ENCODE peak calls at places on chromosomes 3 and 15, in four cellular contexts. X is testis, R is A549, T is Peyer's patch. W is an unnamed sample.

GRCh38 chr15:33311312-33311971 is 675 bp downstream of the RYR3 start:
- DNase-seq in X (no peak), R (no peak), T (no peak), W (no peak)

GRCh38 chr15:77032647-77033416 is 37.9 kb downstream of the PSTPIP1 start:
- DNase-seq in X (peak), R (no peak), T (peak), W (no peak)

GRCh38 chr3:9399746-9400145 is 2.3 kb downstream of the SETD5 start:
- DNase-seq in X (peak), R (no peak), T (peak), W (peak)

GRCh38 chr15:31268911-31269784 is 57.5 kb upstream of the KLF13 start:
- DNase-seq in X (peak), R (no peak), T (no peak), W (peak)

GRCh38 chr3:14434105-14434504 is 31.7 kb downstream of the SLC6A6 start:
- DNase-seq in X (no peak), R (no peak), T (no peak), W (no peak)

GRCh38 chr15:86620636-86621349 is 541.1 kb downstream of the AGBL1 start:
- DNase-seq in X (no peak), R (no peak), T (no peak), W (no peak)

GRCh38 chr3:54020436-54020835 is 101.9 kb upstream of the CACNA2D3 start:
- DNase-seq in X (no peak), R (no peak), T (no peak), W (no peak)

GRCh38 chr3:111302073-111302472 is 230.5 kb downstream of the NECTIN3 start:
- DNase-seq in X (no peak), R (no peak), T (no peak), W (no peak)

GRCh38 chr15:35547775-35548364 is 1.9 kb upstream of the DPH6 start:
- DNase-seq in X (no peak), R (no peak), T (no peak), W (no peak)

GRCh38 chr15:35548435-35548834 is 2.5 kb upstream of the DPH6 start:
- DNase-seq in X (no peak), R (no peak), T (no peak), W (no peak)

GRCh38 chr15:35545825-35546580 is at the start of gene DPH6:
- DNase-seq in X (peak), R (peak), T (peak), W (peak)

GRCh38 chr15:35546581-35547381 is 816 bp upstream of the DPH6 start:
- DNase-seq in X (peak), R (no peak), T (no peak), W (no peak)

GRCh38 chr15:35545316-35545824 is 595 bp downstream of the DPH6 start:
- DNase-seq in X (peak), R (peak), T (no peak), W (no peak)
- TF ChIP-seq POLR2A in X (no peak), R (no peak), T (no peak), W (no peak)

GRCh38 chr15:46304320-46304719 is 669.5 kb downstream of the SQOR start:
- DNase-seq in X (no peak), R (peak), T (no peak), W (no peak)
- TF ChIP-seq CTCF in X (no peak), R (peak), T (peak), W (no peak)

GRCh38 chr15:49424954-49425353 is 1.9 kb downstream of the FGF7 start:
- DNase-seq in X (no peak), R (no peak), T (no peak), W (no peak)

GRCh38 chr15:49428392-49429095 is 5.5 kb downstream of the FGF7 start:
- DNase-seq in X (no peak), R (no peak), T (no peak), W (no peak)

GRCh38 chr15:49430046-49430445 is 7.0 kb downstream of the FGF7 start:
- DNase-seq in X (no peak), R (no peak), T (no peak), W (no peak)

GRCh38 chr15:49423906-49424520 is 971 bp downstream of the FGF7 start:
- DNase-seq in X (no peak), R (no peak), T (no peak), W (no peak)

GRCh38 chr15:49427369-49427768 is 4.3 kb downstream of the FGF7 start:
- DNase-seq in X (no peak), R (no peak), T (no peak), W (no peak)
- H3K4me3 ChIP-seq in X (no peak), R (no peak), T (no peak), W (no peak)

DNA sequence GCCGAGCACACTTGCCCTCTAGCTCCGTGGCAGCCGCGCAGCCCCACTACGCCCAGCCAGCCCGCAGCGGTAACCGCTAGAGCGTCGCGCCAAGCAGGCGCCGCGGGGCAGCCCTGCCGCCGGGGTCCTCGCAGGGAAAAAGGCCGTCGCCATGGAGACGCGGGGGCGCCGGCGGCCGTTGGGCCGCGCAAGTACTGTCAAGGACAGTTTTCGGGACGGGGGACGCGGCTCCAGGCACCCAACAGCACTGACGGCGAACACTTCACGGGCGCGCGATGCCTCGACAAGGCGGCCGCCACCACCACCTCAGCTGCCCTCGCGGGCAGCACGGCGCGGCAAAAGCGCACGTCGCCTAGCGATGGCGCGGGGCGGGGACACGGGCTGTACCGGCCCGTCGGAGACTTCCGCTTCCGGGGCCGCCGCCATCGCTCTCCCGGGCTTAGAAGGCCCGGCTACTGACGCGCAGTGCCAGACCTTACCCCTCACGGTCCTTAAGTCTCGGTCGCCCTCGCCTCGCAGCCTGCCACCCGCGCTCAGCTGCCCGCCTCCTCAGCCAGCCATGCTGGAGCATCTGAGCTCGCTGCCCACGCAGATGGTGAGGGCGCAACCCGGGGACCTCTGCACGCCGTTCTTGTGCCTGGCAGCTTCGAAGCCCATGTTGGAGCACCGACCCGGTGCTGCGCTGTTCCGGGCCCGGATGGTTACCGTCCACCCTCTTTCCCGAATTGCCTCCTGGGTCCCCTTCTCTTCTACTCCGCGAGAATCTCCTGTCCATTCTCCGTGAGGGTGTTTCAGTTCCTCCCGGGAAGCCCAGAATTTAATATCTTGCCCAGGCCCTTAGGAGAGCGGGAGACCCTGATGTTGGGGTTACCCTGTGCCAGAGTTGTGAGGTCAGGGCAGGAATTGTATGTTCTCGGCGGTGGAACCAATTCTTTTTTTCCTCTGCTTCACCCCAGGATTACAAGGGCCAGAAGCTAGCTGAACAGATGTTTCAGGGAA is at the start of the genes GLT8D1 and SPCS1:
- DNase-seq in X (peak), R (peak), T (peak), W (peak)
- TF ChIP-seq POLR2A in X (peak), R (peak), T (peak), W (no peak)

DNA sequence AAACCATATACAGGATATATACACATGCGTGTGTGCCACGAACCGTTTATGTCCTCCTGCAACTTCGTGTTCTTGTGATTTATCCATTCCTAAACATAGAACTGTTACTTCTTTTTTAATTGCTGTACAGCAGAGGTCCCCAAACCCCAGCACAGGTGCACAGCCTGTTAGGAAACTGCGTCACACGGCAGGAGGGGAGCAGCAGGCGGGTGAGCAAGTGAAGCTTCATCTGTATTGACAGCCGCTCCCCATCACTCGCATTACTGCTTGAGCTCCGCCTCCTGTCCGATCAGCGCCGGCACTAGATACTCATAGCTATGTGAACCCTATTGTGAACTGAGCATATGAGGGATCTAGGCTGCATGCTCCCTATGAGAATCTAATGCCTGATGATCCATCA is 34.9 kb upstream of the NRROS start:
- DNase-seq in X (no peak), R (no peak), T (no peak), W (no peak)
- TF ChIP-seq CTCF in X (no peak), R (no peak), T (no peak), W (no peak)

GRCh38 chr3:171348121-171348520 is 112.1 kb downstream of the TNIK start:
- DNase-seq in X (no peak), R (no peak), T (no peak), W (no peak)
- H3K4me3 ChIP-seq in X (no peak), R (no peak), T (no peak), W (no peak)

DNA sequence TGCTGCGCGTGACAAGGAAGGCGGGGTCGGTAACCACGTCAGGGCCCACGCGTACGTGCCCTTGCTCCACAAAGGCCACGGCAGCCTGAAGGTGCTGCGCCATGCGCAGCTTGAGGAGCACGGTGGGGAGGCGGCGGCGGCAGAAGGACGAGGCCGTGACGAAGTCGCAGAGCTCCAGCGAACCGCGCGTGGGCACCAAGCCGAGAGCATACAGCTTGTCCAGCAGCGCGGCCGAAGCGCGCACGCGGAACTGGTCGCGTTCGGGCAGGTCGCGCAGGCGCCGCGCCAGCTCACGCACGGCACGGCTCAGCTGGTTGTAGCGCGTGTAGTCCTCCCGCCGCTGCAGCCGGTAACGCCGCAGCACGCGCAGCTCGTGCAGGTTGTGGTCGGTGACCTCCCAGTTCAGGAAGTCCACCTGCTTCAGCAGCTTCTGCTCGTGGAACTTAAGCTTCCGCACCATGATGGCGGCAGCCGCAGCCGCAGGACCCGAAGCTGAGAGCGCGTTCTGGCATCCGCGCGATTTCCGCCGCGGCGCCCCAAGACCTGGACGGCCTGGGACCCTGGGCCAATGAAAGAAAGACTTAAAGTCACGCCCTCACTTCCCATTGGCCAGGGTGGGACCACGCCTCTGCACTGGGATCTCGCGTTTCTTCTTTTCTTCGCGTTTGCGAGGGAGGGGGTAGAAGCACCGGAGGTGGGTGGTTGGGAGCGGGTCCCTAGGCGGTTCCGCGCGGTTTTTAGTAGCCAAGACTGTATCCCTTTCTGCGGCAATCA is at the start of gene IMP3:
- DNase-seq in X (peak), R (peak), T (peak), W (peak)
- TF ChIP-seq POLR2A in X (peak), R (peak), T (peak), W (peak)